ENCODE peak calls at places on chromosomes 11 and 22, in six cellular contexts. F is body of pancreas, A is right lobe of liver, R is stomach, E is MM.1S, X is IMR-90. N is an unnamed sample. For H3K4me1, the result is how much of the 10 kb centered on the place peaks cover.

GRCh38 chr11:130945945-130946344 is 29.7 kb upstream of the SNX19 start:
- DNase-seq in F (peak), A (no peak), R (no peak), E (no peak), X (peak), N (no peak)

GRCh38 chr11:78763664-78764063 is 189.0 kb upstream of the NARS2 start:
- DNase-seq in F (no peak), A (no peak), R (no peak), E (no peak), X (no peak), N (no peak)

GRCh38 chr11:29306527-29306926 is 710.3 kb downstream of the KCNA4 start:
- DNase-seq in F (no peak), A (no peak), R (no peak), E (no peak), X (peak), N (no peak)

GRCh38 chr22:43774318-43774717 is 37.8 kb downstream of the EFCAB6 start:
- DNase-seq in F (no peak), A (no peak), R (no peak), E (no peak), X (no peak), N (no peak)

GRCh38 chr22:17342361-17342760 is 26.9 kb upstream of the CECR2 start:
- DNase-seq in F (no peak), A (no peak), R (no peak), E (no peak), X (no peak), N (no peak)

GRCh38 chr22:49735411-49736311 is 92.0 kb downstream of the BRD1 start:
- DNase-seq in F (no peak), A (no peak), R (peak), E (peak), X (no peak), N (peak)

GRCh38 chr11:12216542-12217422 is 106.4 kb downstream of the MICAL2 start:
- DNase-seq in F (peak), A (no peak), R (peak), E (no peak), X (peak), N (no peak)

GRCh38 chr22:44710474-44711235 is 8.7 kb downstream of the PRR5 start:
- DNase-seq in F (no peak), A (no peak), R (peak), E (no peak), X (no peak), N (no peak)

GRCh38 chr11:23364076-23364475 is 503.8 kb upstream of the CCDC179 start:
- DNase-seq in F (no peak), A (no peak), R (no peak), E (no peak), X (peak), N (no peak)

GRCh38 chr11:47425611-47426010 is 628 bp downstream of the PSMC3 start:
- DNase-seq in F (no peak), A (no peak), R (no peak), E (no peak), X (no peak), N (no peak)

GRCh38 chr11:76617553-76618265 is 52.8 kb downstream of the LRRC32 start:
- DNase-seq in F (no peak), A (no peak), R (no peak), E (no peak), X (peak), N (peak)

GRCh38 chr11:70625921-70626518 is 227.7 kb downstream of the CTTN start:
- DNase-seq in F (no peak), A (no peak), R (no peak), E (no peak), X (no peak), N (no peak)

GRCh38 chr22:48804811-48805301 is 1022.8 kb downstream of the BRD1 start:
- DNase-seq in F (no peak), A (peak), R (no peak), E (no peak), X (no peak), N (no peak)

GRCh38 chr11:69039501-69039900 is 9.2 kb upstream of the TPCN2 start:
- DNase-seq in F (no peak), A (no peak), R (no peak), E (no peak), X (peak), N (no peak)

GRCh38 chr11:57330029-57330428 is 5.3 kb upstream of the TNKS1BP1 start:
- DNase-seq in F (no peak), A (no peak), R (no peak), E (no peak), X (no peak), N (no peak)

GRCh38 chr11:13098067-13098466 is 89.0 kb downstream of the RASSF10 start:
- DNase-seq in F (no peak), A (no peak), R (no peak), E (no peak), X (no peak), N (no peak)

GRCh38 chr11:39365809-39366436 is 2093.5 kb downstream of the LRRC4C start:
- DNase-seq in F (no peak), A (no peak), R (no peak), E (no peak), X (no peak), N (no peak)

GRCh38 chr11:120773501-120774031 is 250.3 kb upstream of the TBCEL start:
- DNase-seq in F (no peak), A (no peak), R (no peak), E (peak), X (no peak), N (peak)

GRCh38 chr22:25509391-25509791 is 55.1 kb upstream of the GRK3 start:
- DNase-seq in F (peak), A (no peak), R (no peak), E (no peak), X (peak), N (no peak)

GRCh38 chr11:64306563-64306875 is 1.2 kb downstream of the ESRRA start:
- DNase-seq in F (no peak), A (no peak), R (no peak), E (no peak), X (no peak), N (no peak)

GRCh38 chr11:15793032-15793996 is 563.0 kb downstream of the SOX6 start:
- DNase-seq in F (no peak), A (no peak), R (no peak), E (no peak), X (peak), N (no peak)

GRCh38 chr11:59222464-59223065 is 9.8 kb upstream of the MPEG1 start:
- DNase-seq in F (no peak), A (no peak), R (no peak), E (no peak), X (no peak), N (no peak)

GRCh38 chr22:43835166-43835565 is 23.1 kb upstream of the EFCAB6 start:
- DNase-seq in F (no peak), A (no peak), R (no peak), E (no peak), X (no peak), N (no peak)

GRCh38 chr11:35274909-35275807 is 136.2 kb downstream of the CD44 start:
- DNase-seq in F (peak), A (peak), R (peak), E (no peak), X (no peak), N (peak)

DNA sequence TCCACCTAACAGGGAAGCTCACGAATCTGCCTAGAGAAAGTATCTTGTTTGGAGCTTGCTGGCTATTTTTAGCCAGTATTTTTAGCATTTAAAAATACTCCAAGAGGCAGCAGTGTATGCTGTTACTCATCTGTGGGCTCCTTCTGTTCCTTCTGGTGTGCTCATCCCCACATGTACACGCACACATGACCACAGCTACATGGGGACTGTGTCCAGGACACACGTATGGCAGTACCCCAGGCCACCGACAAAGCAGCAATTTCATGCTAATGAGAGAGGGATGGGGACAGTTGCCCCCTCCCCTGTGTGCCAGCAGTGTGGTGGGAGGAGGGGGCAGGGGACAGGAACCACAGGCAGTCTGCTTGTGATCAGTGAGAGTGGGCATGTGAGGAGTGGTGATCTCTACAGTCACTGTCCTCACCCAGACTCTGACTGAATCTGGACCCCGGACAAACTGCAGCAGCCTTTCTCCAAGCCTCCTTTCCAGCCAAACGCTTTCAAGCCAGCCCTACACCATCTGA is 16.4 kb downstream of the USP2 start:
- DNase-seq in F (no peak), A (no peak), R (no peak), E (no peak), X (peak), N (peak)
- H3K4me1 ChIP-seq in F (half or more), A (half or more), R (half or more), E (under half), X (under half), N (under half)

GRCh38 chr11:1483445-1483961 is 3.1 kb downstream of the MOB2 start:
- DNase-seq in F (peak), A (peak), R (no peak), E (no peak), X (no peak), N (no peak)
- H3K4me1 ChIP-seq in F (under half), A (under half), R (half or more), E (under half), X (under half), N (under half)

GRCh38 chr22:22376352-22376706 is 131.7 kb downstream of the VPREB1 start:
- DNase-seq in F (no peak), A (no peak), R (no peak), E (no peak), X (no peak), N (no peak)

GRCh38 chr22:22372063-22372462 is 127.5 kb downstream of the VPREB1 start:
- DNase-seq in F (no peak), A (no peak), R (no peak), E (no peak), X (no peak), N (no peak)

GRCh38 chr22:22374579-22374978 is 130.0 kb downstream of the VPREB1 start:
- DNase-seq in F (no peak), A (no peak), R (no peak), E (no peak), X (no peak), N (no peak)

GRCh38 chr22:22375586-22376351 is 131.2 kb downstream of the VPREB1 start:
- DNase-seq in F (no peak), A (no peak), R (no peak), E (peak), X (no peak), N (no peak)

DNA sequence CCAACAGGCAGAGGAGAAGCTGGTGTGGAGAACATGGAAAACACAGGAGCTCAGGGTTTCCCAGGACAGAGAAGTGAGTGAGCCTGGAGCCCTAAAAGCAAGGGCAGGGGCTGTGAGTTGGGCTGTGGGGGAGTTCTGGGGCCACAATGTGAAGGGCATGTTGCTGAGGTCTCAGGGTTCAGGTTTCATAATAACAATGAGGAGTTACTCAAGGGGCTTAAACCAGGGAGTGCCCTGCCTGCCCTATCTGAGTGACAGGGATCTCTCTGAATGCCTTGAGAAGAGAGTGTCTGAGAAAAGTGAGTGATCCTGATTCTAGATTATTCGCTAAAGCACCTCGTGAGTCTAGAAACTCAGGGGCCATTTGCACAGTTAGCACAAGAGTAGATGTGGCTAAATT is 129.6 kb downstream of the VPREB1 start:
- DNase-seq in F (no peak), A (no peak), R (no peak), E (no peak), X (no peak), N (no peak)
- H3K4me1 ChIP-seq in F (under half), A (under half), R (under half), E (under half), X (under half), N (under half)

GRCh38 chr11:61966673-61967176 is 709 bp downstream of the FTH1 start:
- DNase-seq in F (peak), A (peak), R (no peak), E (peak), X (no peak), N (no peak)

GRCh38 chr11:61967924-61968757 is 707 bp upstream of the FTH1 start:
- DNase-seq in F (peak), A (peak), R (peak), E (no peak), X (no peak), N (peak)

GRCh38 chr11:61968758-61969390 is 1.4 kb upstream of the FTH1 start:
- DNase-seq in F (no peak), A (peak), R (peak), E (no peak), X (no peak), N (no peak)

GRCh38 chr11:61969391-61969758 is 1.9 kb upstream of the FTH1 start:
- DNase-seq in F (no peak), A (no peak), R (no peak), E (no peak), X (no peak), N (no peak)

GRCh38 chr11:61967177-61967923 is at the start of gene FTH1:
- DNase-seq in F (peak), A (peak), R (peak), E (peak), X (peak), N (peak)
- H3K4me1 ChIP-seq in F (half or more), A (half or more), R (half or more), E (under half), X (under half), N (under half)

GRCh38 chr11:96340555-96340885 is 2.5 kb downstream of the MAML2 start:
- DNase-seq in F (no peak), A (no peak), R (no peak), E (no peak), X (peak), N (no peak)
- H3K4me1 ChIP-seq in F (under half), A (under half), R (half or more), E (under half), X (under half), N (under half)

DNA sequence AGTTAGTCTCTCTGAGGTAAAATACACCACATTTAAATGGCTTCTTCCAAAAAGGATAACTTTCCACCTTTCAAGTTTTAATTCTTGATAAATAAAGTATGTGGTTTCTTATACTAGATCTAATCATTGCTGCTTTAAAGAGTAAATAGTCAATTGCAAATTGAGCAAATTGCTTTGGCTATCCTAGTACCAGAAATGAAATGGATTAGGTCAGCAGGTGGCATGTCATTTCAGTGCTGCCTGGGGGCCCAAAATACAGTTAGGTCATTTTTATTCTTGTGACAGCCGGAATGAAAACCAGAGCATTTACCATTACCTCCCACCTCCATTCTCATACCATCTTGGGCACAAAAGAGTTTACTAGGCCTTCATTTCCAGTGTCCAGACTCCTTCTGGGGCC is 70.2 kb downstream of the PHF21A start:
- DNase-seq in F (no peak), A (no peak), R (no peak), E (no peak), X (no peak), N (no peak)
- H3K4me1 ChIP-seq in F (under half), A (under half), R (under half), E (under half), X (under half), N (under half)

GRCh38 chr11:67434395-67434881 is 3.0 kb downstream of the PTPRCAP start:
- DNase-seq in F (no peak), A (no peak), R (no peak), E (no peak), X (no peak), N (no peak)
- H3K4me1 ChIP-seq in F (under half), A (under half), R (under half), E (under half), X (under half), N (under half)

DNA sequence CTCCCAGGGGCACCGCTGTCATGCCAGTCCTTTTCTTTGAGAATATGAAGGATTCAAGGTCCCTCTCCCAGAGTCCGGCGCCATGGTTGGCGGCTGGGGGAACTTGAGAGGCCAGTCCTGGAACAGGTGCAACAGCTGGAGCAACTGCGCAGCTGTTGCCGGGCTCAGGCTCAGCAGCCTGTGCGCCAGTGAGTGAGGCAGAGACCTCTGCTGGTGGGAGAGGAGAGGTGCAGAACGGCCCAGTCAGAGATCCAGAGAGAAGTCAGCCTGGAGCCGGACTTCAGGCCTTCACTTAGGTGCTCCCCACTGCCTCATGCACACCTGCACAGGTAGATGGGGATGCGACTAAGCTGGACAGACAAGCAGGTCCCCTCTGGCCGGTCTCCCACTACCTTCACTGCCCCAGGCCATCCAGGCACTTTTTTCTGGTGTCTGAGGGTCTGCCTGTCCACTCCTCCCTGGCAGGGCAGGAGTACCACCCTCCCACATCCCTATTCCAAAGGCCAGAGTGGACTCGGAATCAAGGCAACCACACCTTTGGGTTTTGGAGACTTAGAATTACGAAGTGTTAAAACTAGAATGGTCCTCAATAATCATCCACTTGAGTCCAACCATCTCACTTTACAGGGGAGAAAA is 4.6 kb downstream of the CHRDL2 start:
- DNase-seq in F (peak), A (peak), R (peak), E (peak), X (peak), N (peak)
- H3K4me1 ChIP-seq in F (under half), A (under half), R (under half), E (under half), X (under half), N (under half)

DNA sequence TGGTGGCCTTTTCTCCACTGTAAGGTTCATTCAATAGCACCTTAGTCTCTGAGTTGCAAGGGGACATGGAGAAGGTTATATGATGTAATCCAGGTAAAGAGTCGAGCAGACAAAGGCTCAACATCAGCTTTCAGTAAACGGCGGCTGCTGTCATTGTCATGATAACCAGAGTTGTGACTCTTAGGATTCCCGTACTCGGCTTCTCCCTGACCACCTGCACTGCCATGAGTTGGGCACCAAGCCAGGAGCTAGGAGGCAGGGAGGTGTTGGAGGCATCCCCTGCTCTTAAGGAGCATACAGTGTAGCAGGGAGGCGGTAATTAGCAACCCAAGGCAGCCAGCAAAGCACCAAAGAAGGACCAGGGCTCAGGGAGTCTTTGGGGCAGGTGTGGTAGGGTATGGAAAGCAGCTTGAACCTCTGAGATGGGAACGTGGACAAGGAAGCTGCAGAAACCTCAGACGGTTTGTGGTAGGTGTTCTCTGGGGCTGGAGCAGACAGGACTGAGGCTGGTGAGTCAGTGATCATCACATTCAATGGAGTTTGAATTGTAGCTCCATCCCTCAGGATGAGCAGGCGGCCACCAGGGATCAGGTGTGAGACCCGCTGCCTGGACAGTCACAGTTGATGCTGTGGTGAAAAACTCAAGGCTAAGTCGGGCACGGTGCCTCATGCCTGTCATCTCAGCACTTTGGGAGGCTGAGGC is 31.7 kb downstream of the LIF start:
- DNase-seq in F (no peak), A (no peak), R (no peak), E (no peak), X (no peak), N (no peak)
- H3K4me1 ChIP-seq in F (under half), A (under half), R (under half), E (under half), X (under half), N (under half)